ENCODE peak calls at places on chromosomes 6 and 20, in eight cellular contexts. P is heart left ventricle, G is NB4, O is esophagus squamous epithelium, M is erythroblast, I is sigmoid colon, Z is IMR-90, R is transverse colon. N is an unnamed sample.

GRCh38 chr20:46145646-46146045 is 27.5 kb downstream of the CD40 start:
- DNase-seq in P (no peak), G (no peak), O (no peak), M (no peak), I (no peak), Z (no peak), R (no peak), N (no peak)

GRCh38 chr6:118648866-118649554 is 2.4 kb downstream of the CEP85L start:
- DNase-seq in P (no peak), G (no peak), O (no peak), M (no peak), I (no peak), Z (peak), R (no peak), N (no peak)

GRCh38 chr20:39429716-39430115 is 467.6 kb downstream of the DHX35 start:
- DNase-seq in P (no peak), G (no peak), O (no peak), M (no peak), I (no peak), Z (no peak), R (no peak), N (no peak)

GRCh38 chr6:73504160-73504559 is 16.7 kb downstream of the EEF1A1 start:
- DNase-seq in P (no peak), G (no peak), O (no peak), M (no peak), I (no peak), Z (no peak), R (no peak), N (no peak)

GRCh38 chr20:37528442-37529213 is 952 bp upstream of the BLCAP start:
- DNase-seq in P (no peak), G (no peak), O (no peak), M (no peak), I (no peak), Z (no peak), R (peak), N (no peak)

GRCh38 chr6:106119991-106120390 is 33.9 kb downstream of the PRDM1 start:
- DNase-seq in P (no peak), G (no peak), O (no peak), M (no peak), I (no peak), Z (no peak), R (no peak), N (no peak)

GRCh38 chr20:50153500-50154377 is at the start of gene PEDS1:
- DNase-seq in P (peak), G (peak), O (peak), M (peak), I (peak), Z (peak), R (peak), N (peak)

GRCh38 chr20:23641936-23642751 is 4.4 kb upstream of the CST3 start:
- DNase-seq in P (no peak), G (peak), O (no peak), M (no peak), I (peak), Z (peak), R (no peak), N (peak)

GRCh38 chr6:133630651-133631050 is 258.3 kb upstream of the TCF21 start:
- DNase-seq in P (no peak), G (no peak), O (no peak), M (no peak), I (no peak), Z (no peak), R (no peak), N (no peak)

GRCh38 chr6:155448823-155449789 is 6.5 kb downstream of the NOX3 start:
- DNase-seq in P (no peak), G (no peak), O (no peak), M (peak), I (no peak), Z (no peak), R (no peak), N (no peak)

GRCh38 chr6:2765896-2766766 is 938 bp downstream of the WRNIP1 start:
- DNase-seq in P (peak), G (peak), O (no peak), M (peak), I (peak), Z (peak), R (peak), N (peak)

GRCh38 chr6:43790031-43790430 is 20.0 kb downstream of the VEGFA start:
- DNase-seq in P (no peak), G (peak), O (no peak), M (no peak), I (peak), Z (no peak), R (no peak), N (no peak)

GRCh38 chr6:90907931-90908655 is 321.2 kb upstream of the MAP3K7 start:
- DNase-seq in P (no peak), G (no peak), O (no peak), M (no peak), I (no peak), Z (no peak), R (no peak), N (no peak)

GRCh38 chr6:112883095-112883494 is 536.0 kb downstream of the RFPL4B start:
- DNase-seq in P (no peak), G (no peak), O (no peak), M (no peak), I (no peak), Z (peak), R (no peak), N (no peak)

GRCh38 chr6:788058-788457 is 95.1 kb upstream of the EXOC2 start:
- DNase-seq in P (no peak), G (peak), O (no peak), M (no peak), I (no peak), Z (no peak), R (no peak), N (no peak)

GRCh38 chr20:18857640-18858039 is 44.1 kb downstream of the SCP2D1 start:
- DNase-seq in P (no peak), G (no peak), O (no peak), M (no peak), I (no peak), Z (peak), R (no peak), N (no peak)

GRCh38 chr6:159977242-159978214 is 8.6 kb downstream of the IGF2R start:
- DNase-seq in P (peak), G (no peak), O (no peak), M (peak), I (peak), Z (peak), R (no peak), N (no peak)

GRCh38 chr6:16514249-16514648 is 247.0 kb downstream of the ATXN1 start:
- DNase-seq in P (no peak), G (peak), O (no peak), M (peak), I (no peak), Z (peak), R (no peak), N (peak)

GRCh38 chr6:5333653-5334052 is 72.3 kb downstream of the FARS2 start:
- DNase-seq in P (no peak), G (no peak), O (no peak), M (no peak), I (no peak), Z (peak), R (no peak), N (peak)

GRCh38 chr6:13328076-13328874 is at the start of gene TBC1D7:
- DNase-seq in P (peak), G (peak), O (peak), M (peak), I (peak), Z (peak), R (peak), N (peak)

GRCh38 chr20:11845311-11845710 is 72.4 kb upstream of the BTBD3 start:
- DNase-seq in P (no peak), G (no peak), O (no peak), M (no peak), I (no peak), Z (peak), R (no peak), N (no peak)

GRCh38 chr6:111361648-111362047 is 121.4 kb downstream of the REV3L start:
- DNase-seq in P (peak), G (peak), O (no peak), M (peak), I (no peak), Z (peak), R (peak), N (no peak)

GRCh38 chr6:47352169-47352568 is 42.5 kb upstream of the TNFRSF21 start:
- DNase-seq in P (no peak), G (no peak), O (no peak), M (no peak), I (no peak), Z (no peak), R (no peak), N (no peak)

GRCh38 chr6:149128489-149129145 is 188.9 kb upstream of the TAB2 start:
- DNase-seq in P (no peak), G (no peak), O (no peak), M (peak), I (no peak), Z (no peak), R (no peak), N (no peak)

GRCh38 chr6:142321451-142321850 is 19.6 kb downstream of the ADGRG6 start:
- DNase-seq in P (no peak), G (no peak), O (no peak), M (no peak), I (no peak), Z (no peak), R (no peak), N (no peak)

GRCh38 chr6:136420853-136421252 is 129.4 kb downstream of the MAP7 start:
- DNase-seq in P (no peak), G (no peak), O (no peak), M (no peak), I (no peak), Z (no peak), R (no peak), N (no peak)

DNA sequence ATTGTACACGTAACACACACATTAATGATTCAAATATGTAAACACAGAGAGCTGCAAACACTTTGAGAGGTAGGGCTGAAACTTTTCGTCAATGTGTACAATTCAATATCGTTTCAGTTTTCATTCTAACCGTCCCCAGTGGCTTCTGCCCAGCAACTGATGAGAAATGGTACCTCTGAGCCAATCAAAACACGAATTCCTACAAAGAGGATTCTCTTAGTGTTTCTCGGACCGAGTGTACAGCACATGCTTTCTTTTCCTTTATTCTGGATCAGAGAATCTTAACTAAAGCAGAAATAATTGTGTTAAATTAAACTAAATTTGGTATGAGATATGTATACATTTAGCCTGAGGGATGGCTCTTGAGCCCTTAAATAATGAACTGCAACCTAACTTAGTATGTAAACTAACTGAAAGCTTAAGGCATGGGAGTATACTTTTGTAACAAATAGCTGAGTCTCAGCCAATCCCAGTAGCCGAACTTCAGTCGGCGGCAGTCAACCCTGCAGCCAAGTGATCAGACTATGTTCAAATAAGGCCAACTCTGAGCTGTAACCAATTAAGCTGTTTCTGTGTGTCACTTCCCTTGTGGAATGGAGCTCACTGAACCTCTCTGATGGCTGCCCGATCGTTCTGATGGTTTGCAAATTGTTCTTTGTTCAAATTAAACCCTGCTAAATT is 16.1 kb downstream of the BTN2A1 start:
- DNase-seq in P (peak), G (peak), O (peak), M (peak), I (peak), Z (peak), R (peak), N (peak)
- TF ChIP-seq POLR2A in P (no peak), G (peak), O (peak), M (peak), I (peak), Z (peak), R (peak), N (peak)

GRCh38 chr20:6767536-6768227 is at the start of gene BMP2:
- DNase-seq in P (peak), G (peak), O (no peak), M (peak), I (peak), Z (peak), R (peak), N (no peak)
- TF ChIP-seq POLR2A in P (no peak), G (peak), O (peak), M (no peak), I (no peak), Z (no peak), R (no peak), N (no peak)

DNA sequence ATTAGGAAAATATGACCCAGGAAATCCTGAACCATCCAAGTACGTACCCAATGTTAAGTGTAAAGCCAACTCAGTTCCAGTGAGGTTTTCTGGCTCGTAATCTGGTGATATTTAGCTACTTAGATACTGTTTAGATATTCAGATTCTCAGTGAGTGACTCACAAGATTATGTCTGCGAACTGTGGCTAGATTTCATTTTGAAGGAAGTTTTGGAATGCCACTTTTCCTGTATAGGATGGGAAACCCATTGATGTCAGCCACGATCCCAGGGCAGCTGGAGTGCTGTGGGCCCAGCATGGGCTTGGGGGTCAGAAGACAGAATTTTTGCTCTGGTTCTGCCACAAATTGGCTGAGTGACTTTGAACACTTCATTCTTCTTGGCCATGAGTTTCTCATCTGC is 76.3 kb downstream of the TMEM170B start:
- DNase-seq in P (no peak), G (no peak), O (no peak), M (no peak), I (no peak), Z (peak), R (no peak), N (peak)
- TF ChIP-seq POLR2A in P (no peak), G (no peak), O (no peak), M (no peak), I (no peak), Z (peak), R (no peak), N (no peak)

DNA sequence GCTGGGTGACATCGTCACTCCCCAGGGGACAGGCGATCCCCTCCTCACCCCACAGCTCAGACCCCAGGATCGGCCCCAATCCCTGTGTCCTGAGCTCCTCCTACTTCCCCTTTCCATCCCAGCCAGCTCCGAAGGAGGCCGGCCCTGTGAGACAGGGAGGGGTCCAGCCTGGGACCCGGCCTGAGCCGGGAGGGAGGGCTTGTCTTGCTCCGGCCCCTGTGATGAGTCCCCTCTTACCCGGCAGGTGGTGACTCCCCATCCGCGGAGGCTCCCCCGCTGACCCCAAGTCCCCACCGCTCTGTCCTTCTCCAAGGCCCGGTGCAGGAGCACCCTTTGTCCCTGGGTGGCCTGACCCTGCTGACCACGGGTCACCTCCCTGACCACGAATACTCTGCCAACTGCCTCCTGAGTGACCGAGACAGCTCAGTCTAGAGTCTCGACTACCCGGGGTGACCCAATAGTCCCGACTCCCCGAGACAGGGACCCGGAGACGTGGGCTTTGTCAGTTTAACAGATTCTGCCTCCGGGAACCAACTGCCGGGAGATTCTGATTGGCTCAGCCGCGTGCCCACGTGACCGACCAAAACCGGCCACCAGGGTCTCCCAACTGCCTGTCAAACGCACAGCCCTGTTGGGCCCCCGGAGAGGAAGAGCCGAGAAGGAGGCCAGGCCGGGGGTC is 187.4 kb upstream of the PROKR2 start:
- DNase-seq in P (peak), G (peak), O (no peak), M (peak), I (peak), Z (no peak), R (peak), N (no peak)
- TF ChIP-seq POLR2A in P (no peak), G (peak), O (no peak), M (no peak), I (no peak), Z (no peak), R (peak), N (peak)

DNA sequence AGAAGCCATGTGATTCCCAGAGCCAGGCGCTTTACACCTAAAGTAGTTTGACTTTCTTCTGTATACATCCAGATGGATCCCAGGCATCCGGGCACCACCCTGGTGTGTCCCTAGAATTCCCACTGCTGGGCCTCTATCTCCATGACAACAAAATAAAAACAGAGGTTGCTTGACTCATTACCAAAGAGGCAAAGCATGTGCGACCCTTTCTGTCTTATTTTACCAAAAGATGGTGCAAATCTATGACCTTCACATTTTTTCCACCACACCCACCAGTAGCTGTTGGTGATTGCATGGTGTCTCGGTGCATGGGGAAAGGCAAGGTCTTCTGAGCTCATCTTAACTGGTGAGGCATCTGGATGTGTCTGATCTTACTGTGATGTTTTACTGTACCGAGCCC is 27.5 kb upstream of the VAPB start:
- DNase-seq in P (no peak), G (no peak), O (no peak), M (peak), I (no peak), Z (peak), R (no peak), N (no peak)
- TF ChIP-seq POLR2A in P (no peak), G (no peak), O (no peak), M (no peak), I (no peak), Z (no peak), R (no peak), N (no peak)

DNA sequence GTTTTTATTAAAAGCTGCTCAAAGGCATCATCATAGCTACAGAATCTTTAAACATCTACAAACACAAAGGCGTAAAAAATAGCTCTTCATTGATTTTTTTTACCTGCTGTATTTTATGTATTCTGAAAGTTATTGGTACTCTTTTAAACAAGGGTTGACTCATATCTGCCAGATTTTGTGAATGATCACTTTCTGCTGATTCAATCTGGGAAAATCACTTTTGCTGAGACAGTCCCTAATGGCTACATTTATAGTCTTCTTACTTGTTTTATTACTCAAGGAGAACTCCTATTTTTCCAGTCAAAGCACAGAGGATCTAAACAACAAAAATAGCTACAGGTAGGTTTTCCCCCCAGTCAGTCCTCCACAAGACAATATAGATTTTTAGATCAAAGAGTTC is 739.0 kb downstream of the CBLN4 start:
- DNase-seq in P (no peak), G (no peak), O (no peak), M (no peak), I (no peak), Z (no peak), R (no peak), N (no peak)
- TF ChIP-seq POLR2A in P (no peak), G (no peak), O (no peak), M (no peak), I (no peak), Z (no peak), R (no peak), N (no peak)

DNA sequence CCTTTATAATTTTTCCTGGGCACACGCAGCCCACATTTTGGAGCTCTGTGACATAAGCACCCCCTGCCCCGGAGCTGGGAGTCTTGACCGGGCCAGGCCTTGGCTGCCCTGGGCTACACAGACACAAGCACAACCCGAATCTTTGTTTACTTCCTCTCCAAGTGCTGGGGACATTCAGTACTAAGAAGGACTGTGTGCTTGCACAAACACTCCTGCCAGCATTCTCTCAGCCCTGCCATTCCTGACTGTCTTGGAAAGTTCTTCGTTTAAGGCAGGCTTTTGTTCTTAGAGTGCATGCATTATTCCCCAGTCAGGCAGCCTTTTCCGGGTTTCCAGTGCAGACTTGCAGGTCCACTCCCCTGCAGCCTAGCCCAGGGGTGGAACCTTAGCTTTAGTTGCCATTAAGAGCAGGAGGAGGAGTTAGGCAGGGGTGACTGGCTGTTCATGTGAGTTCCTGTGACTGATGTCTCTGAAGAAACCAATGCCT is 28.6 kb downstream of the FOXO3 start:
- DNase-seq in P (peak), G (peak), O (no peak), M (peak), I (peak), Z (peak), R (peak), N (no peak)
- TF ChIP-seq POLR2A in P (no peak), G (no peak), O (peak), M (no peak), I (no peak), Z (no peak), R (peak), N (no peak)